ENCODE peak calls at places on chromosomes 6 and 20, in nine cellular contexts. One of them, this sample, is unnamed.

GRCh38 chr6:52328721-52329120 is 33.2 kb upstream of the PAQR8 start:
- DNase-seq in ecto neural progenitor cell: no peak
- DNase-seq in activated T-helper 9 cell treated with anti-CD3 and anti-CD28 coated beads, Interleukin-2, amount 50 U/mL, for 16 hours: no peak
- DNase-seq in AG08395: no peak
- DNase-seq in LoVo: no peak
- DNase-seq in NCI-H1092 treated with DMSO at 0.1 percent for 48 hours: peak; percentile 67
- DNase-seq in left lung: no peak
- DNase-seq in brain microvascular endothelial cell: no peak
- DNase-seq in stimulated activated CD8-positive, alpha-beta memory T cell treated with anti-CD3 and anti-CD28 coated beads, Interleukin-2, amount 100 ng/mL, for 1 hour: no peak
- DNase-seq in this sample: no peak

GRCh38 chr20:46222521-46223007 is 85.7 kb downstream of the CDH22 start:
- DNase-seq in brain microvascular endothelial cell: no peak
- DNase-seq in left lung: no peak
- DNase-seq in LoVo: no peak
- DNase-seq in NCI-H1092 treated with DMSO at 0.1 percent for 48 hours: no peak
- DNase-seq in AG08395: no peak
- DNase-seq in activated T-helper 9 cell treated with anti-CD3 and anti-CD28 coated beads, Interleukin-2, amount 50 U/mL, for 16 hours: no peak
- DNase-seq in ecto neural progenitor cell: no peak
- DNase-seq in stimulated activated CD8-positive, alpha-beta memory T cell treated with anti-CD3 and anti-CD28 coated beads, Interleukin-2, amount 100 ng/mL, for 1 hour: no peak
- DNase-seq in this sample: no peak

GRCh38 chr6:113047932-113048331 is 700.8 kb downstream of the RFPL4B start:
- DNase-seq in AG08395: peak; percentile 35
- DNase-seq in NCI-H1092 treated with DMSO at 0.1 percent for 48 hours: no peak
- DNase-seq in ecto neural progenitor cell: no peak
- DNase-seq in activated T-helper 9 cell treated with anti-CD3 and anti-CD28 coated beads, Interleukin-2, amount 50 U/mL, for 16 hours: no peak
- DNase-seq in stimulated activated CD8-positive, alpha-beta memory T cell treated with anti-CD3 and anti-CD28 coated beads, Interleukin-2, amount 100 ng/mL, for 1 hour: no peak
- DNase-seq in brain microvascular endothelial cell: no peak
- DNase-seq in left lung: no peak
- DNase-seq in LoVo: no peak
- DNase-seq in this sample: no peak

GRCh38 chr20:24027229-24027628 is 38.6 kb upstream of the GGTLC1 start:
- DNase-seq in activated T-helper 9 cell treated with anti-CD3 and anti-CD28 coated beads, Interleukin-2, amount 50 U/mL, for 16 hours: peak; percentile 47
- DNase-seq in AG08395: no peak
- DNase-seq in stimulated activated CD8-positive, alpha-beta memory T cell treated with anti-CD3 and anti-CD28 coated beads, Interleukin-2, amount 100 ng/mL, for 1 hour: peak; percentile 55
- DNase-seq in LoVo: no peak
- DNase-seq in NCI-H1092 treated with DMSO at 0.1 percent for 48 hours: no peak
- DNase-seq in brain microvascular endothelial cell: peak; percentile 17
- DNase-seq in left lung: no peak
- DNase-seq in ecto neural progenitor cell: no peak
- DNase-seq in this sample: peak; percentile 9

GRCh38 chr20:61753196-61753942 is 312.3 kb downstream of the TAF4 start:
- DNase-seq in NCI-H1092 treated with DMSO at 0.1 percent for 48 hours: no peak
- DNase-seq in LoVo: no peak
- DNase-seq in left lung: no peak
- DNase-seq in stimulated activated CD8-positive, alpha-beta memory T cell treated with anti-CD3 and anti-CD28 coated beads, Interleukin-2, amount 100 ng/mL, for 1 hour: no peak
- DNase-seq in AG08395: peak; percentile 74
- DNase-seq in ecto neural progenitor cell: no peak
- DNase-seq in activated T-helper 9 cell treated with anti-CD3 and anti-CD28 coated beads, Interleukin-2, amount 50 U/mL, for 16 hours: no peak
- DNase-seq in brain microvascular endothelial cell: peak; percentile 18
- DNase-seq in this sample: no peak

GRCh38 chr6:56540950-56541600 is 101.6 kb downstream of the DST start:
- DNase-seq in ecto neural progenitor cell: no peak
- DNase-seq in AG08395: no peak
- DNase-seq in LoVo: no peak
- DNase-seq in activated T-helper 9 cell treated with anti-CD3 and anti-CD28 coated beads, Interleukin-2, amount 50 U/mL, for 16 hours: no peak
- DNase-seq in stimulated activated CD8-positive, alpha-beta memory T cell treated with anti-CD3 and anti-CD28 coated beads, Interleukin-2, amount 100 ng/mL, for 1 hour: no peak
- DNase-seq in brain microvascular endothelial cell: no peak
- DNase-seq in NCI-H1092 treated with DMSO at 0.1 percent for 48 hours: peak; percentile 81
- DNase-seq in left lung: no peak
- DNase-seq in this sample: peak; percentile 63

GRCh38 chr6:5295612-5296011 is 34.3 kb downstream of the FARS2 start:
- DNase-seq in stimulated activated CD8-positive, alpha-beta memory T cell treated with anti-CD3 and anti-CD28 coated beads, Interleukin-2, amount 100 ng/mL, for 1 hour: no peak
- DNase-seq in brain microvascular endothelial cell: no peak
- DNase-seq in NCI-H1092 treated with DMSO at 0.1 percent for 48 hours: no peak
- DNase-seq in LoVo: no peak
- DNase-seq in activated T-helper 9 cell treated with anti-CD3 and anti-CD28 coated beads, Interleukin-2, amount 50 U/mL, for 16 hours: no peak
- DNase-seq in left lung: no peak
- DNase-seq in AG08395: no peak
- DNase-seq in ecto neural progenitor cell: no peak
- DNase-seq in this sample: no peak

GRCh38 chr6:129929433-129929832 is 68.3 kb upstream of the TMEM244 start:
- DNase-seq in ecto neural progenitor cell: no peak
- DNase-seq in LoVo: no peak
- DNase-seq in activated T-helper 9 cell treated with anti-CD3 and anti-CD28 coated beads, Interleukin-2, amount 50 U/mL, for 16 hours: no peak
- DNase-seq in left lung: no peak
- DNase-seq in brain microvascular endothelial cell: peak; percentile 73
- DNase-seq in stimulated activated CD8-positive, alpha-beta memory T cell treated with anti-CD3 and anti-CD28 coated beads, Interleukin-2, amount 100 ng/mL, for 1 hour: no peak
- DNase-seq in NCI-H1092 treated with DMSO at 0.1 percent for 48 hours: no peak
- DNase-seq in AG08395: peak; percentile 84
- DNase-seq in this sample: no peak

GRCh38 chr6:17865798-17866725 is 121.4 kb downstream of the KIF13A start:
- DNase-seq in left lung: no peak
- DNase-seq in LoVo: peak; percentile 75
- DNase-seq in brain microvascular endothelial cell: peak; percentile 94
- DNase-seq in AG08395: peak; percentile 90
- DNase-seq in activated T-helper 9 cell treated with anti-CD3 and anti-CD28 coated beads, Interleukin-2, amount 50 U/mL, for 16 hours: no peak
- DNase-seq in ecto neural progenitor cell: no peak
- DNase-seq in NCI-H1092 treated with DMSO at 0.1 percent for 48 hours: no peak
- DNase-seq in stimulated activated CD8-positive, alpha-beta memory T cell treated with anti-CD3 and anti-CD28 coated beads, Interleukin-2, amount 100 ng/mL, for 1 hour: no peak
- DNase-seq in this sample: no peak

GRCh38 chr6:150491131-150491795 is 108.4 kb upstream of the PLEKHG1 start:
- DNase-seq in AG08395: peak; percentile 32
- DNase-seq in stimulated activated CD8-positive, alpha-beta memory T cell treated with anti-CD3 and anti-CD28 coated beads, Interleukin-2, amount 100 ng/mL, for 1 hour: no peak
- DNase-seq in ecto neural progenitor cell: no peak
- DNase-seq in left lung: no peak
- DNase-seq in brain microvascular endothelial cell: peak; percentile 40
- DNase-seq in LoVo: peak; percentile 75
- DNase-seq in NCI-H1092 treated with DMSO at 0.1 percent for 48 hours: no peak
- DNase-seq in activated T-helper 9 cell treated with anti-CD3 and anti-CD28 coated beads, Interleukin-2, amount 50 U/mL, for 16 hours: no peak
- DNase-seq in this sample: no peak

GRCh38 chr6:22631101-22631500 is 61.7 kb downstream of the HDGFL1 start:
- DNase-seq in NCI-H1092 treated with DMSO at 0.1 percent for 48 hours: no peak
- DNase-seq in ecto neural progenitor cell: no peak
- DNase-seq in brain microvascular endothelial cell: no peak
- DNase-seq in stimulated activated CD8-positive, alpha-beta memory T cell treated with anti-CD3 and anti-CD28 coated beads, Interleukin-2, amount 100 ng/mL, for 1 hour: no peak
- DNase-seq in AG08395: no peak
- DNase-seq in activated T-helper 9 cell treated with anti-CD3 and anti-CD28 coated beads, Interleukin-2, amount 50 U/mL, for 16 hours: no peak
- DNase-seq in left lung: no peak
- DNase-seq in LoVo: no peak
- DNase-seq in this sample: no peak

GRCh38 chr6:153210083-153210482 is 79.0 kb upstream of the RGS17 start:
- DNase-seq in brain microvascular endothelial cell: peak; percentile 11
- DNase-seq in NCI-H1092 treated with DMSO at 0.1 percent for 48 hours: no peak
- DNase-seq in ecto neural progenitor cell: no peak
- DNase-seq in AG08395: peak; percentile 14
- DNase-seq in activated T-helper 9 cell treated with anti-CD3 and anti-CD28 coated beads, Interleukin-2, amount 50 U/mL, for 16 hours: no peak
- DNase-seq in stimulated activated CD8-positive, alpha-beta memory T cell treated with anti-CD3 and anti-CD28 coated beads, Interleukin-2, amount 100 ng/mL, for 1 hour: no peak
- DNase-seq in left lung: no peak
- DNase-seq in LoVo: no peak
- DNase-seq in this sample: no peak

GRCh38 chr6:81138236-81138635 is 614.2 kb downstream of the TENT5A start:
- DNase-seq in AG08395: peak; percentile 3
- DNase-seq in left lung: peak; percentile 28
- DNase-seq in activated T-helper 9 cell treated with anti-CD3 and anti-CD28 coated beads, Interleukin-2, amount 50 U/mL, for 16 hours: no peak
- DNase-seq in ecto neural progenitor cell: no peak
- DNase-seq in NCI-H1092 treated with DMSO at 0.1 percent for 48 hours: no peak
- DNase-seq in stimulated activated CD8-positive, alpha-beta memory T cell treated with anti-CD3 and anti-CD28 coated beads, Interleukin-2, amount 100 ng/mL, for 1 hour: no peak
- DNase-seq in LoVo: no peak
- DNase-seq in brain microvascular endothelial cell: no peak
- DNase-seq in this sample: no peak

GRCh38 chr20:2981646-2982045 is 61.8 kb upstream of the GNRH2 start:
- DNase-seq in ecto neural progenitor cell: no peak
- DNase-seq in brain microvascular endothelial cell: no peak
- DNase-seq in left lung: no peak
- DNase-seq in AG08395: no peak
- DNase-seq in NCI-H1092 treated with DMSO at 0.1 percent for 48 hours: no peak
- DNase-seq in activated T-helper 9 cell treated with anti-CD3 and anti-CD28 coated beads, Interleukin-2, amount 50 U/mL, for 16 hours: no peak
- DNase-seq in LoVo: no peak
- DNase-seq in stimulated activated CD8-positive, alpha-beta memory T cell treated with anti-CD3 and anti-CD28 coated beads, Interleukin-2, amount 100 ng/mL, for 1 hour: no peak
- DNase-seq in this sample: no peak

GRCh38 chr6:139518556-139519091 is 144.2 kb upstream of the CITED2 start:
- DNase-seq in LoVo: no peak
- DNase-seq in NCI-H1092 treated with DMSO at 0.1 percent for 48 hours: no peak
- DNase-seq in ecto neural progenitor cell: no peak
- DNase-seq in activated T-helper 9 cell treated with anti-CD3 and anti-CD28 coated beads, Interleukin-2, amount 50 U/mL, for 16 hours: no peak
- DNase-seq in stimulated activated CD8-positive, alpha-beta memory T cell treated with anti-CD3 and anti-CD28 coated beads, Interleukin-2, amount 100 ng/mL, for 1 hour: no peak
- DNase-seq in left lung: no peak
- DNase-seq in brain microvascular endothelial cell: no peak
- DNase-seq in AG08395: no peak
- DNase-seq in this sample: no peak

GRCh38 chr6:88301888-88302768 is 136.0 kb upstream of the CNR1 start:
- DNase-seq in brain microvascular endothelial cell: no peak
- DNase-seq in ecto neural progenitor cell: no peak
- DNase-seq in LoVo: no peak
- DNase-seq in AG08395: no peak
- DNase-seq in activated T-helper 9 cell treated with anti-CD3 and anti-CD28 coated beads, Interleukin-2, amount 50 U/mL, for 16 hours: no peak
- DNase-seq in NCI-H1092 treated with DMSO at 0.1 percent for 48 hours: no peak
- DNase-seq in left lung: no peak
- DNase-seq in stimulated activated CD8-positive, alpha-beta memory T cell treated with anti-CD3 and anti-CD28 coated beads, Interleukin-2, amount 100 ng/mL, for 1 hour: no peak
- DNase-seq in this sample: no peak

GRCh38 chr6:155832596-155832995 is 377.0 kb upstream of the NOX3 start:
- DNase-seq in NCI-H1092 treated with DMSO at 0.1 percent for 48 hours: no peak
- DNase-seq in AG08395: no peak
- DNase-seq in ecto neural progenitor cell: no peak
- DNase-seq in left lung: no peak
- DNase-seq in LoVo: no peak
- DNase-seq in stimulated activated CD8-positive, alpha-beta memory T cell treated with anti-CD3 and anti-CD28 coated beads, Interleukin-2, amount 100 ng/mL, for 1 hour: no peak
- DNase-seq in brain microvascular endothelial cell: peak; percentile 82
- DNase-seq in activated T-helper 9 cell treated with anti-CD3 and anti-CD28 coated beads, Interleukin-2, amount 50 U/mL, for 16 hours: no peak
- DNase-seq in this sample: no peak

GRCh38 chr20:34883087-34883688 is 6.8 kb downstream of the ACSS2 start:
- DNase-seq in brain microvascular endothelial cell: no peak
- DNase-seq in ecto neural progenitor cell: no peak
- DNase-seq in NCI-H1092 treated with DMSO at 0.1 percent for 48 hours: no peak
- DNase-seq in AG08395: no peak
- DNase-seq in LoVo: no peak
- DNase-seq in left lung: no peak
- DNase-seq in activated T-helper 9 cell treated with anti-CD3 and anti-CD28 coated beads, Interleukin-2, amount 50 U/mL, for 16 hours: no peak
- DNase-seq in stimulated activated CD8-positive, alpha-beta memory T cell treated with anti-CD3 and anti-CD28 coated beads, Interleukin-2, amount 100 ng/mL, for 1 hour: no peak
- DNase-seq in this sample: no peak

GRCh38 chr20:61516398-61517208 is 264.5 kb downstream of the CDH4 start:
- DNase-seq in brain microvascular endothelial cell: no peak
- DNase-seq in ecto neural progenitor cell: no peak
- DNase-seq in NCI-H1092 treated with DMSO at 0.1 percent for 48 hours: no peak
- DNase-seq in left lung: no peak
- DNase-seq in LoVo: no peak
- DNase-seq in AG08395: peak; percentile 26
- DNase-seq in stimulated activated CD8-positive, alpha-beta memory T cell treated with anti-CD3 and anti-CD28 coated beads, Interleukin-2, amount 100 ng/mL, for 1 hour: no peak
- DNase-seq in activated T-helper 9 cell treated with anti-CD3 and anti-CD28 coated beads, Interleukin-2, amount 50 U/mL, for 16 hours: no peak
- DNase-seq in this sample: no peak

GRCh38 chr6:41939091-41939847 is 2.3 kb downstream of the CCND3 start:
- DNase-seq in activated T-helper 9 cell treated with anti-CD3 and anti-CD28 coated beads, Interleukin-2, amount 50 U/mL, for 16 hours: no peak
- DNase-seq in NCI-H1092 treated with DMSO at 0.1 percent for 48 hours: no peak
- DNase-seq in stimulated activated CD8-positive, alpha-beta memory T cell treated with anti-CD3 and anti-CD28 coated beads, Interleukin-2, amount 100 ng/mL, for 1 hour: no peak
- DNase-seq in brain microvascular endothelial cell: no peak
- DNase-seq in LoVo: no peak
- DNase-seq in AG08395: peak; percentile 52
- DNase-seq in ecto neural progenitor cell: peak; percentile 54
- DNase-seq in left lung: peak; percentile 90
- DNase-seq in this sample: peak; percentile 20

GRCh38 chr20:37890643-37891042 is 12.3 kb upstream of the VSTM2L start:
- DNase-seq in ecto neural progenitor cell: no peak
- DNase-seq in LoVo: no peak
- DNase-seq in activated T-helper 9 cell treated with anti-CD3 and anti-CD28 coated beads, Interleukin-2, amount 50 U/mL, for 16 hours: no peak
- DNase-seq in stimulated activated CD8-positive, alpha-beta memory T cell treated with anti-CD3 and anti-CD28 coated beads, Interleukin-2, amount 100 ng/mL, for 1 hour: no peak
- DNase-seq in AG08395: no peak
- DNase-seq in NCI-H1092 treated with DMSO at 0.1 percent for 48 hours: peak; percentile 68
- DNase-seq in left lung: no peak
- DNase-seq in brain microvascular endothelial cell: no peak
- DNase-seq in this sample: no peak

GRCh38 chr6:32685603-32686002 is 19.1 kb upstream of the HLA-DQB1 start:
- DNase-seq in left lung: no peak
- DNase-seq in stimulated activated CD8-positive, alpha-beta memory T cell treated with anti-CD3 and anti-CD28 coated beads, Interleukin-2, amount 100 ng/mL, for 1 hour: no peak
- DNase-seq in activated T-helper 9 cell treated with anti-CD3 and anti-CD28 coated beads, Interleukin-2, amount 50 U/mL, for 16 hours: no peak
- DNase-seq in AG08395: no peak
- DNase-seq in ecto neural progenitor cell: no peak
- DNase-seq in LoVo: no peak
- DNase-seq in brain microvascular endothelial cell: no peak
- DNase-seq in NCI-H1092 treated with DMSO at 0.1 percent for 48 hours: no peak
- DNase-seq in this sample: peak; percentile 91

GRCh38 chr6:148457137-148457842 is 114.7 kb downstream of the SASH1 start:
- DNase-seq in AG08395: no peak
- DNase-seq in LoVo: no peak
- DNase-seq in ecto neural progenitor cell: no peak
- DNase-seq in NCI-H1092 treated with DMSO at 0.1 percent for 48 hours: no peak
- DNase-seq in brain microvascular endothelial cell: peak; percentile 68
- DNase-seq in stimulated activated CD8-positive, alpha-beta memory T cell treated with anti-CD3 and anti-CD28 coated beads, Interleukin-2, amount 100 ng/mL, for 1 hour: no peak
- DNase-seq in left lung: no peak
- DNase-seq in activated T-helper 9 cell treated with anti-CD3 and anti-CD28 coated beads, Interleukin-2, amount 50 U/mL, for 16 hours: no peak
- DNase-seq in this sample: no peak

GRCh38 chr6:96931198-96931597 is 6.7 kb downstream of the KLHL32 start:
- DNase-seq in ecto neural progenitor cell: no peak
- DNase-seq in left lung: no peak
- DNase-seq in brain microvascular endothelial cell: no peak
- DNase-seq in AG08395: no peak
- DNase-seq in NCI-H1092 treated with DMSO at 0.1 percent for 48 hours: no peak
- DNase-seq in stimulated activated CD8-positive, alpha-beta memory T cell treated with anti-CD3 and anti-CD28 coated beads, Interleukin-2, amount 100 ng/mL, for 1 hour: no peak
- DNase-seq in LoVo: no peak
- DNase-seq in activated T-helper 9 cell treated with anti-CD3 and anti-CD28 coated beads, Interleukin-2, amount 50 U/mL, for 16 hours: no peak
- DNase-seq in this sample: no peak

GRCh38 chr20:3661060-3661820 is 2.0 kb downstream of the GFRA4 start:
- DNase-seq in left lung: peak; percentile 60
- DNase-seq in activated T-helper 9 cell treated with anti-CD3 and anti-CD28 coated beads, Interleukin-2, amount 50 U/mL, for 16 hours: no peak
- DNase-seq in NCI-H1092 treated with DMSO at 0.1 percent for 48 hours: no peak
- DNase-seq in LoVo: no peak
- DNase-seq in brain microvascular endothelial cell: no peak
- DNase-seq in AG08395: no peak
- DNase-seq in ecto neural progenitor cell: peak; percentile 32
- DNase-seq in stimulated activated CD8-positive, alpha-beta memory T cell treated with anti-CD3 and anti-CD28 coated beads, Interleukin-2, amount 100 ng/mL, for 1 hour: no peak
- DNase-seq in this sample: no peak

GRCh38 chr6:142323377-142323776 is 21.6 kb downstream of the ADGRG6 start:
- DNase-seq in brain microvascular endothelial cell: no peak
- DNase-seq in AG08395: no peak
- DNase-seq in stimulated activated CD8-positive, alpha-beta memory T cell treated with anti-CD3 and anti-CD28 coated beads, Interleukin-2, amount 100 ng/mL, for 1 hour: no peak
- DNase-seq in ecto neural progenitor cell: no peak
- DNase-seq in activated T-helper 9 cell treated with anti-CD3 and anti-CD28 coated beads, Interleukin-2, amount 50 U/mL, for 16 hours: no peak
- DNase-seq in NCI-H1092 treated with DMSO at 0.1 percent for 48 hours: no peak
- DNase-seq in LoVo: peak; percentile 82
- DNase-seq in left lung: no peak
- DNase-seq in this sample: no peak

GRCh38 chr20:9262653-9263194 is 193.8 kb downstream of the PLCB4 start:
- DNase-seq in left lung: no peak
- DNase-seq in ecto neural progenitor cell: no peak
- DNase-seq in brain microvascular endothelial cell: no peak
- DNase-seq in NCI-H1092 treated with DMSO at 0.1 percent for 48 hours: no peak
- DNase-seq in LoVo: no peak
- DNase-seq in stimulated activated CD8-positive, alpha-beta memory T cell treated with anti-CD3 and anti-CD28 coated beads, Interleukin-2, amount 100 ng/mL, for 1 hour: no peak
- DNase-seq in activated T-helper 9 cell treated with anti-CD3 and anti-CD28 coated beads, Interleukin-2, amount 50 U/mL, for 16 hours: no peak
- DNase-seq in AG08395: no peak
- DNase-seq in this sample: no peak

GRCh38 chr20:49982346-49983122 is at the start of gene SNAI1:
- DNase-seq in AG08395: peak; percentile 97
- DNase-seq in NCI-H1092 treated with DMSO at 0.1 percent for 48 hours: peak; percentile 85
- DNase-seq in LoVo: peak; percentile 90
- DNase-seq in brain microvascular endothelial cell: peak; percentile 61
- DNase-seq in stimulated activated CD8-positive, alpha-beta memory T cell treated with anti-CD3 and anti-CD28 coated beads, Interleukin-2, amount 100 ng/mL, for 1 hour: peak; percentile 69
- DNase-seq in activated T-helper 9 cell treated with anti-CD3 and anti-CD28 coated beads, Interleukin-2, amount 50 U/mL, for 16 hours: peak; percentile 75
- DNase-seq in left lung: peak; percentile 90
- DNase-seq in ecto neural progenitor cell: peak; percentile 95
- DNase-seq in this sample: peak; percentile 94

GRCh38 chr20:24870876-24871275 is 78.2 kb upstream of the CST7 start:
- DNase-seq in brain microvascular endothelial cell: no peak
- DNase-seq in AG08395: no peak
- DNase-seq in NCI-H1092 treated with DMSO at 0.1 percent for 48 hours: no peak
- DNase-seq in LoVo: no peak
- DNase-seq in left lung: no peak
- DNase-seq in ecto neural progenitor cell: no peak
- DNase-seq in stimulated activated CD8-positive, alpha-beta memory T cell treated with anti-CD3 and anti-CD28 coated beads, Interleukin-2, amount 100 ng/mL, for 1 hour: no peak
- DNase-seq in activated T-helper 9 cell treated with anti-CD3 and anti-CD28 coated beads, Interleukin-2, amount 50 U/mL, for 16 hours: no peak
- DNase-seq in this sample: peak; percentile 4

GRCh38 chr20:35641743-35642142 is 23.0 kb downstream of the CPNE1 start:
- DNase-seq in stimulated activated CD8-positive, alpha-beta memory T cell treated with anti-CD3 and anti-CD28 coated beads, Interleukin-2, amount 100 ng/mL, for 1 hour: no peak
- DNase-seq in activated T-helper 9 cell treated with anti-CD3 and anti-CD28 coated beads, Interleukin-2, amount 50 U/mL, for 16 hours: no peak
- DNase-seq in AG08395: no peak
- DNase-seq in ecto neural progenitor cell: peak; percentile 14
- DNase-seq in brain microvascular endothelial cell: no peak
- DNase-seq in LoVo: no peak
- DNase-seq in left lung: no peak
- DNase-seq in NCI-H1092 treated with DMSO at 0.1 percent for 48 hours: no peak
- DNase-seq in this sample: no peak

GRCh38 chr6:154169193-154169847 is 130.3 kb downstream of the OPRM1 start:
- DNase-seq in LoVo: no peak
- DNase-seq in stimulated activated CD8-positive, alpha-beta memory T cell treated with anti-CD3 and anti-CD28 coated beads, Interleukin-2, amount 100 ng/mL, for 1 hour: no peak
- DNase-seq in activated T-helper 9 cell treated with anti-CD3 and anti-CD28 coated beads, Interleukin-2, amount 50 U/mL, for 16 hours: no peak
- DNase-seq in AG08395: no peak
- DNase-seq in NCI-H1092 treated with DMSO at 0.1 percent for 48 hours: no peak
- DNase-seq in ecto neural progenitor cell: no peak
- DNase-seq in brain microvascular endothelial cell: no peak
- DNase-seq in left lung: no peak
- DNase-seq in this sample: no peak

This sample was measured in NAMALWA.